ENCODE peak calls at places on chromosomes 5 and 9, in four cellular contexts. K is NCI-H2029; P is omental fat pad; R is stimulated activated CD4-positive, alpha-beta T cell treated with anti-CD3 and anti-CD28 coated beads, Interleukin-12 subunit alpha, Interleukin-12 subunit beta, amount 100 ng/mL, for 4 hours. B is an unnamed sample.

GRCh38 chr5:122076023-122076422 is 2.0 kb downstream of the LOX start:
- DNase-seq in P (no peak), K (no peak), R (no peak), B (no peak)

GRCh38 chr5:96566775-96567174 is 95.4 kb upstream of the CAST start:
- DNase-seq in P (no peak), R (no peak), K (no peak), B (no peak)

GRCh38 chr5:2740051-2740848 is 11.2 kb downstream of the IRX2 start:
- DNase-seq in R (no peak), K (peak), P (no peak), B (peak)

GRCh38 chr9:4334439-4334838 is 34.6 kb upstream of the GLIS3 start:
- DNase-seq in R (no peak), K (peak), P (no peak), B (peak)

GRCh38 chr5:33733225-33733624 is 158.6 kb downstream of the ADAMTS12 start:
- DNase-seq in P (no peak), R (no peak), K (no peak), B (no peak)

GRCh38 chr5:151219789-151220188 is 4.1 kb downstream of the CCDC69 start:
- DNase-seq in P (no peak), R (no peak), K (no peak), B (no peak)

GRCh38 chr5:179874136-179874535 is 15.5 kb upstream of the MRNIP start:
- DNase-seq in K (no peak), R (no peak), P (no peak), B (no peak)

GRCh38 chr5:168820776-168821302 is 241.7 kb upstream of the PANK3 start:
- DNase-seq in R (no peak), P (no peak), K (no peak), B (no peak)

GRCh38 chr9:103277240-103277639 is 282.1 kb downstream of the CYLC2 start:
- DNase-seq in K (no peak), R (no peak), P (no peak), B (no peak)

GRCh38 chr5:57209316-57210040 is 35.6 kb downstream of the GPBP1 start:
- DNase-seq in R (no peak), P (no peak), K (no peak), B (no peak)

GRCh38 chr9:121634329-121634784 is 17.1 kb upstream of the DAB2IP start:
- DNase-seq in K (no peak), R (no peak), P (no peak), B (no peak)

GRCh38 chr5:149904293-149904886 is 40.2 kb downstream of the PDE6A start:
- DNase-seq in R (no peak), K (no peak), P (no peak), B (no peak)

GRCh38 chr5:180088561-180088960 is 17.0 kb upstream of the RNF130 start:
- DNase-seq in R (no peak), P (no peak), K (no peak), B (no peak)

GRCh38 chr5:154713615-154714125 is 41.5 kb upstream of the LARP1 start:
- DNase-seq in P (no peak), K (no peak), R (no peak), B (no peak)

GRCh38 chr5:145776886-145777285 is 58.3 kb downstream of the PRELID2 start:
- DNase-seq in K (no peak), P (no peak), R (no peak), B (no peak)

GRCh38 chr5:137341831-137342230 is 157.3 kb downstream of the SPOCK1 start:
- DNase-seq in K (no peak), P (no peak), R (no peak), B (no peak)

GRCh38 chr9:70049236-70049635 is 5.6 kb downstream of the MAMDC2 start:
- DNase-seq in R (no peak), P (no peak), K (peak), B (peak)

GRCh38 chr9:22033012-22033630 is 24.0 kb upstream of the CDKN2B start:
- DNase-seq in R (no peak), P (no peak), K (no peak), B (no peak)

GRCh38 chr5:10393491-10393890 is 40.0 kb downstream of the MARCHF6 start:
- DNase-seq in K (no peak), P (no peak), R (no peak), B (no peak)

GRCh38 chr9:109776391-109776790 is 3.6 kb upstream of the PALM2AKAP2 start:
- DNase-seq in R (no peak), P (no peak), K (no peak), B (peak)

GRCh38 chr5:64838803-64839202 is 70.1 kb downstream of the CWC27 start:
- DNase-seq in P (no peak), R (no peak), K (no peak), B (no peak)

GRCh38 chr9:118271936-118272335 is 567.7 kb downstream of the TLR4 start:
- DNase-seq in R (no peak), K (no peak), P (no peak), B (no peak)

GRCh38 chr9:122011818-122012498 is 81.2 kb downstream of the TTLL11 start:
- DNase-seq in R (no peak), K (no peak), P (no peak), B (no peak)

GRCh38 chr5:122755740-122756139 is 19.1 kb upstream of the SNX2 start:
- DNase-seq in K (no peak), R (no peak), P (no peak), B (no peak)

GRCh38 chr5:95858023-95858461 is 35.5 kb upstream of the GLRX start:
- DNase-seq in R (no peak), K (no peak), P (peak), B (no peak)

GRCh38 chr9:107933042-107933441 is 443.5 kb upstream of the KLF4 start:
- DNase-seq in R (no peak), P (no peak), K (no peak), B (no peak)

GRCh38 chr5:163362806-163363788 is 74.3 kb upstream of the CCNG1 start:
- DNase-seq in K (no peak), R (no peak), P (no peak), B (no peak)

GRCh38 chr5:144247131-144247530 is 76.5 kb downstream of the KCTD16 start:
- DNase-seq in P (no peak), K (peak), R (no peak), B (no peak)

GRCh38 chr9:92607773-92608172 is 62.2 kb downstream of the IPPK start:
- DNase-seq in P (no peak), K (peak), R (no peak), B (no peak)

GRCh38 chr9:123305879-123306278 is 37.5 kb upstream of the STRBP start:
- DNase-seq in R (no peak), K (no peak), P (no peak), B (no peak)

GRCh38 chr9:129675656-129676055 is 10.2 kb downstream of the PRRX2 start:
- DNase-seq in P (no peak), R (no peak), K (no peak), B (no peak)

GRCh38 chr9:91908746-91909145 is 41.3 kb downstream of the ROR2 start:
- DNase-seq in P (no peak), R (no peak), K (no peak), B (no peak)

GRCh38 chr5:160152901-160153300 is 33.7 kb upstream of the PWWP2A start:
- DNase-seq in K (no peak), P (no peak), R (no peak), B (no peak)

GRCh38 chr5:76615759-76616158 is 7.4 kb downstream of the F2RL2 start:
- DNase-seq in R (no peak), P (no peak), K (no peak), B (no peak)

GRCh38 chr5:14818931-14819790 is 52.4 kb downstream of the ANKH start:
- DNase-seq in K (no peak), R (no peak), P (no peak), B (no peak)